ENCODE peak calls at places on chromosomes 3 and 15, in eight cellular contexts. One of them, this sample, is unnamed.

GRCh38 chr15:51837784-51838183 is 8.3 kb downstream of the TMOD3 start:
- DNase-seq in NCI-H1105: no peak
- DNase-seq in OCI-LY7: peak; percentile 59
- DNase-seq in D721Med: no peak
- DNase-seq in T-helper 2 cell: no peak
- DNase-seq in MM.1S: no peak
- DNase-seq in stimulated activated CD4-positive, alpha-beta T cell treated with anti-CD3 and anti-CD28 coated beads, Interleukin-2, amount 100 ng/mL, for 24 hours: no peak
- DNase-seq in K562: no peak
- DNase-seq in this sample: no peak

GRCh38 chr15:63420333-63420741 is 38.7 kb upstream of the CA12 start:
- DNase-seq in NCI-H1105: no peak
- DNase-seq in OCI-LY7: no peak
- DNase-seq in D721Med: no peak
- DNase-seq in T-helper 2 cell: no peak
- DNase-seq in MM.1S: no peak
- DNase-seq in stimulated activated CD4-positive, alpha-beta T cell treated with anti-CD3 and anti-CD28 coated beads, Interleukin-2, amount 100 ng/mL, for 24 hours: no peak
- DNase-seq in K562: peak; percentile 61
- DNase-seq in this sample: peak; percentile 53

GRCh38 chr3:12810963-12811362 is 14.5 kb downstream of the CAND2 start:
- DNase-seq in NCI-H1105: no peak
- DNase-seq in OCI-LY7: no peak
- DNase-seq in D721Med: no peak
- DNase-seq in T-helper 2 cell: no peak
- DNase-seq in MM.1S: no peak
- DNase-seq in stimulated activated CD4-positive, alpha-beta T cell treated with anti-CD3 and anti-CD28 coated beads, Interleukin-2, amount 100 ng/mL, for 24 hours: no peak
- DNase-seq in K562: peak; percentile 45
- DNase-seq in this sample: no peak

GRCh38 chr3:66435988-66436387 is 64.8 kb downstream of the LRIG1 start:
- DNase-seq in NCI-H1105: no peak
- DNase-seq in OCI-LY7: no peak
- DNase-seq in D721Med: no peak
- DNase-seq in T-helper 2 cell: no peak
- DNase-seq in MM.1S: no peak
- DNase-seq in stimulated activated CD4-positive, alpha-beta T cell treated with anti-CD3 and anti-CD28 coated beads, Interleukin-2, amount 100 ng/mL, for 24 hours: no peak
- DNase-seq in K562: no peak
- DNase-seq in this sample: no peak

GRCh38 chr3:9806688-9807589 is 3.1 kb upstream of the TTLL3 start:
- DNase-seq in NCI-H1105: no peak
- DNase-seq in OCI-LY7: no peak
- DNase-seq in D721Med: no peak
- DNase-seq in T-helper 2 cell: no peak
- DNase-seq in MM.1S: no peak
- DNase-seq in stimulated activated CD4-positive, alpha-beta T cell treated with anti-CD3 and anti-CD28 coated beads, Interleukin-2, amount 100 ng/mL, for 24 hours: no peak
- DNase-seq in K562: no peak
- DNase-seq in this sample: no peak

GRCh38 chr15:71472699-71473098 is 337.7 kb upstream of the NR2E3 start:
- DNase-seq in NCI-H1105: no peak
- DNase-seq in OCI-LY7: no peak
- DNase-seq in D721Med: no peak
- DNase-seq in T-helper 2 cell: no peak
- DNase-seq in MM.1S: no peak
- DNase-seq in stimulated activated CD4-positive, alpha-beta T cell treated with anti-CD3 and anti-CD28 coated beads, Interleukin-2, amount 100 ng/mL, for 24 hours: no peak
- DNase-seq in K562: no peak
- DNase-seq in this sample: no peak

GRCh38 chr15:45276851-45277250 is 24.8 kb downstream of the SLC28A2 start:
- DNase-seq in NCI-H1105: peak; percentile 19
- DNase-seq in OCI-LY7: peak; percentile 52
- DNase-seq in D721Med: no peak
- DNase-seq in T-helper 2 cell: peak; percentile 11
- DNase-seq in MM.1S: peak; percentile 19
- DNase-seq in stimulated activated CD4-positive, alpha-beta T cell treated with anti-CD3 and anti-CD28 coated beads, Interleukin-2, amount 100 ng/mL, for 24 hours: no peak
- DNase-seq in K562: peak; percentile 16
- DNase-seq in this sample: peak; percentile 28

GRCh38 chr15:73927003-73927475 is 777 bp downstream of the LOXL1 start:
- DNase-seq in NCI-H1105: peak; percentile 10
- DNase-seq in OCI-LY7: no peak
- DNase-seq in D721Med: no peak
- DNase-seq in T-helper 2 cell: no peak
- DNase-seq in MM.1S: no peak
- DNase-seq in stimulated activated CD4-positive, alpha-beta T cell treated with anti-CD3 and anti-CD28 coated beads, Interleukin-2, amount 100 ng/mL, for 24 hours: peak; percentile 42
- DNase-seq in K562: no peak
- DNase-seq in this sample: no peak

GRCh38 chr3:60240558-60240957 is 1010.7 kb downstream of the FHIT start:
- DNase-seq in NCI-H1105: no peak
- DNase-seq in OCI-LY7: no peak
- DNase-seq in D721Med: no peak
- DNase-seq in T-helper 2 cell: no peak
- DNase-seq in MM.1S: no peak
- DNase-seq in stimulated activated CD4-positive, alpha-beta T cell treated with anti-CD3 and anti-CD28 coated beads, Interleukin-2, amount 100 ng/mL, for 24 hours: no peak
- DNase-seq in K562: no peak
- DNase-seq in this sample: no peak

GRCh38 chr3:184545769-184546168 is 15.8 kb upstream of the EPHB3 start:
- DNase-seq in NCI-H1105: no peak
- DNase-seq in OCI-LY7: no peak
- DNase-seq in D721Med: no peak
- DNase-seq in T-helper 2 cell: no peak
- DNase-seq in MM.1S: no peak
- DNase-seq in stimulated activated CD4-positive, alpha-beta T cell treated with anti-CD3 and anti-CD28 coated beads, Interleukin-2, amount 100 ng/mL, for 24 hours: no peak
- DNase-seq in K562: no peak
- DNase-seq in this sample: no peak

GRCh38 chr15:34709866-34710265 is 44.9 kb downstream of the GJD2 start:
- DNase-seq in NCI-H1105: no peak
- DNase-seq in OCI-LY7: no peak
- DNase-seq in D721Med: no peak
- DNase-seq in T-helper 2 cell: no peak
- DNase-seq in MM.1S: no peak
- DNase-seq in stimulated activated CD4-positive, alpha-beta T cell treated with anti-CD3 and anti-CD28 coated beads, Interleukin-2, amount 100 ng/mL, for 24 hours: no peak
- DNase-seq in K562: no peak
- DNase-seq in this sample: no peak